ENCODE peak calls at places on chromosomes 5 and 9, in nine cellular contexts. F is Calu3; E is fibroblast of pulmonary artery; V is BJ; B is A549; X is CD8-positive, alpha-beta T cell; T is AG10803; I is neural crest cell; P is GM23338. Z is an unnamed sample.

GRCh38 chr9:110283736-110284135 is 27.4 kb upstream of the TXN start:
- DNase-seq in F (peak; percentile 34), E (no peak), V (no peak), B (no peak), X (no peak), T (no peak), I (no peak), P (no peak), Z (no peak)

GRCh38 chr9:7121055-7121454 is 363.3 kb downstream of the KDM4C start:
- DNase-seq in F (no peak), E (no peak), V (no peak), B (no peak), X (peak; percentile 1), T (no peak), I (no peak), P (no peak), Z (no peak)

GRCh38 chr5:148848378-148849031 is 22.1 kb downstream of the ADRB2 start:
- DNase-seq in F (no peak), E (no peak), V (no peak), B (no peak), X (no peak), T (no peak), I (no peak), P (no peak), Z (no peak)

GRCh38 chr5:139061274-139061673 is 136.9 kb downstream of the SIL1 start:
- DNase-seq in F (no peak), E (peak; percentile 86), V (peak; percentile 35), B (no peak), X (no peak), T (peak; percentile 93), I (no peak), P (no peak), Z (no peak)

GRCh38 chr9:100030548-100030947 is 68.3 kb downstream of the ERP44 start:
- DNase-seq in F (no peak), E (no peak), V (no peak), B (no peak), X (no peak), T (no peak), I (no peak), P (no peak), Z (no peak)

GRCh38 chr5:94672746-94673145 is 54.3 kb downstream of the SLF1 start:
- DNase-seq in F (no peak), E (peak; percentile 42), V (no peak), B (no peak), X (no peak), T (no peak), I (no peak), P (no peak), Z (no peak)

GRCh38 chr5:6900828-6901227 is 187.6 kb downstream of the TENT4A start:
- DNase-seq in F (peak; percentile 40), E (no peak), V (no peak), B (peak; percentile 52), X (no peak), T (no peak), I (no peak), P (peak; percentile 14), Z (no peak)

GRCh38 chr9:127397722-127398647 is 1.0 kb downstream of the SLC2A8 start:
- DNase-seq in F (peak; percentile 48), E (peak; percentile 20), V (no peak), B (peak; percentile 60), X (no peak), T (peak; percentile 13), I (peak; percentile 35), P (peak; percentile 64), Z (no peak)

GRCh38 chr9:130542038-130542437 is 37.3 kb upstream of the FUBP3 start:
- DNase-seq in F (no peak), E (no peak), V (no peak), B (no peak), X (no peak), T (no peak), I (no peak), P (no peak), Z (no peak)

GRCh38 chr5:75666801-75667200 is 50.4 kb downstream of the POC5 start:
- DNase-seq in F (no peak), E (no peak), V (no peak), B (peak; percentile 20), X (no peak), T (no peak), I (no peak), P (peak; percentile 24), Z (no peak)

GRCh38 chr9:27590636-27591035 is 17.4 kb upstream of the C9orf72 start:
- DNase-seq in F (no peak), E (no peak), V (no peak), B (no peak), X (no peak), T (no peak), I (no peak), P (no peak), Z (no peak)

GRCh38 chr9:79570449-79571308 is 1.1 kb upstream of the TLE4 start:
- DNase-seq in F (no peak), E (peak; percentile 48), V (no peak), B (peak; percentile 69), X (no peak), T (peak; percentile 59), I (peak; percentile 56), P (peak; percentile 89), Z (peak; percentile 49)

GRCh38 chr9:95073042-95073607 is 244.4 kb downstream of the FANCC start:
- DNase-seq in F (no peak), E (peak; percentile 36), V (no peak), B (peak; percentile 44), X (no peak), T (no peak), I (no peak), P (peak; percentile 67), Z (no peak)

GRCh38 chr9:123187131-123187530 is 81.3 kb downstream of the STRBP start:
- DNase-seq in F (no peak), E (no peak), V (no peak), B (no peak), X (no peak), T (no peak), I (no peak), P (no peak), Z (no peak)

GRCh38 chr5:39473156-39473779 is 48.5 kb upstream of the DAB2 start:
- DNase-seq in F (no peak), E (peak; percentile 42), V (peak; percentile 29), B (no peak), X (no peak), T (peak; percentile 74), I (no peak), P (no peak), Z (no peak)

GRCh38 chr9:16928179-16928945 is 57.9 kb upstream of the BNC2 start:
- DNase-seq in F (no peak), E (no peak), V (no peak), B (peak; percentile 11), X (no peak), T (no peak), I (no peak), P (peak; percentile 8), Z (no peak)

GRCh38 chr9:92740446-92740961 is 24.1 kb downstream of the BICD2 start:
- DNase-seq in F (no peak), E (no peak), V (no peak), B (no peak), X (no peak), T (no peak), I (no peak), P (no peak), Z (no peak)

GRCh38 chr9:91483189-91483691 is 59.6 kb upstream of the NFIL3 start:
- DNase-seq in F (no peak), E (peak; percentile 26), V (no peak), B (no peak), X (no peak), T (peak; percentile 84), I (no peak), P (no peak), Z (no peak)

DNA sequence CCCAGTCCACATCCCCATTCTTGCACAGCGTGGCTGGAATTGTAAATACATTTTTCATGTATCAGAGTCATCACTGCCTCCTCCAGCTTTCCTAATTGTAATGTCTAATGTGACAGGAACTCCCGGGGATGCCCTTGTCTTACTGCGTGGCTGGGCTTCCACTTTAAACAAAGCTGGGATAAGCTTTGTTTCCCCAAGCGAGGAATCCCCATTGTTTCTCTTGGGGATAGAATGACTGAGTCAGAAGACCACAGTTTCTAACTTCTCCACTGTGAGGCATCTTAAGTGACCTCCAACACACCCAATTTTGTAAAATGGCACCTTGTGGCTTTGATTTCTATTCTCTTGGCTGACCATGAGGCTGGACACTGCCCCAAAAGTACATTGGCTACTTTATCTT is 22.4 kb downstream of the ARPC5L start:
- DNase-seq in F (no peak), E (no peak), V (no peak), B (no peak), X (no peak), T (no peak), I (no peak), P (no peak), Z (no peak)
- TF ChIP-seq CTCF in F (no peak), E (no peak), V (no peak), B (no peak), X (no peak), T (no peak), I (no peak), P (no peak), Z (no peak)

DNA sequence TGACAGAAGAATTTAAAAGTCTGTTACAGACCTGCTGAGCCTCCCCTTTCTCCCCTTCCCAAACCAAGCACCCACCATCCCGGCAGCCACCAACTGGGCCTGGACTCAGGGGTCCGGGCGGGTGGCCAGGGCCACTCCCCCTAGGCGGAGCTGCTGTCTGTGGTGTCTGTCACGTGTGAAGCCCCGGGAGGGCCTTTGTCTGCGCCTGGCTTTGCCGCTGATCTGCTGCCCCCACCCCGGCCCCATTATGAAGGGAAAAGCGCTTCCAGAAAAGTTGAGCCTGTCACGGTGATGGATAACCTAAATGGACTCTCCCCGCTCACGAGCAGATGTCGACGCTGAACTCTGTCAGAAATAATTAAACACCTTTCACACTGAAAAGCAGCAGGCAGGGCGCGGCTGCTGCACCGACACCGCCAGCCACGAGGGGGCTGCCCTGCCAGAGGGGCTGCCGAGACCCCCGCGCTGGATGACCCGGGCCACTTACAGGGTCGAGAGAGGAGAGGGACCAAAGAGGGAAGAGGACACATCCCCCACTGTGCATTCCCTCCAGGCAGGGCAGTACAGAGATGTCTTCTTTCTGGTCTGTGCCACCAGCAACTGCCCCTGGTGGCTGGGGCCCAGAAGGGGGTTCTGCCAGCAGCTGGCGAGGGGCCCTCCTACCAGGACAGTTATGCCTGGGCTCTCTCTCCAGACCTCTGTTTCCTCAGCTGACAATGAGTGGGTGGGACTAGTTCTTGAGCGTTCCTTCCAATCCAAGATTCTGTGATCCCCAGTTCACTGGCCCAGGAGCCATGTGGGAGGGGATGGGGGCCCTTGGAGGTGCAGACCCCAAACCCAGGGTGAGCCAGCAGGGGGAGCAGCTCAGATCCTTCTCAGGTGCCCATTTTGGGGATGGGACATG is 36.0 kb upstream of the BARHL1 start:
- DNase-seq in F (peak; percentile 59), E (peak; percentile 25), V (no peak), B (no peak), X (no peak), T (no peak), I (peak; percentile 63), P (peak; percentile 82), Z (peak; percentile 65)
- TF ChIP-seq CTCF in F (peak; percentile 64), E (peak; percentile 22), V (peak; percentile 41), B (peak; percentile 27), X (no peak), T (peak; percentile 15), I (peak; percentile 75), P (peak; percentile 74), Z (peak; percentile 69)

GRCh38 chr5:66527478-66527877 is 68.7 kb upstream of the MAST4 start:
- DNase-seq in F (no peak), E (no peak), V (no peak), B (no peak), X (no peak), T (no peak), I (no peak), P (no peak), Z (no peak)
- TF ChIP-seq CTCF in F (no peak), E (no peak), V (no peak), B (no peak), X (no peak), T (no peak), I (no peak), P (no peak), Z (no peak)

GRCh38 chr5:96440185-96440538 is 7.1 kb upstream of the PCSK1 start:
- DNase-seq in F (no peak), E (no peak), V (no peak), B (no peak), X (no peak), T (no peak), I (no peak), P (no peak), Z (no peak)
- TF ChIP-seq CTCF in F (no peak), E (no peak), V (peak; percentile 1), B (no peak), X (no peak), T (no peak), I (no peak), P (no peak), Z (no peak)

Z was measured in mesothelial cell of epicardium.